ENCODE peak calls at places on chromosomes 5 and 9, in seven cellular contexts. One of them, this sample, is unnamed.
A peak's percentile ranks its signal among the peaks of the same experiment; 100 is the strongest.

GRCh38 chr5:154385236-154385512 is 60.6 kb upstream of the SAP30L start:
- DNase-seq in gastrocnemius medialis: no peak
- DNase-seq in SJSA1: no peak
- DNase-seq in spleen: peak; percentile 92
- DNase-seq in psoas muscle: no peak
- DNase-seq in tibial artery: no peak
- DNase-seq in stomach: no peak
- DNase-seq in this sample: no peak

GRCh38 chr5:124030043-124030461 is 518.1 kb downstream of the CSNK1G3 start:
- DNase-seq in gastrocnemius medialis: no peak
- DNase-seq in SJSA1: no peak
- DNase-seq in spleen: no peak
- DNase-seq in psoas muscle: no peak
- DNase-seq in tibial artery: no peak
- DNase-seq in stomach: no peak
- DNase-seq in this sample: no peak

GRCh38 chr9:35696520-35697215 is 6.9 kb upstream of the TPM2 start:
- DNase-seq in gastrocnemius medialis: no peak
- DNase-seq in SJSA1: no peak
- DNase-seq in spleen: peak; percentile 84
- DNase-seq in psoas muscle: peak; percentile 74
- DNase-seq in tibial artery: peak; percentile 80
- DNase-seq in stomach: peak; percentile 83
- DNase-seq in this sample: peak; percentile 62

GRCh38 chr9:90702431-90702830 is 59.8 kb upstream of the DIRAS2 start:
- DNase-seq in gastrocnemius medialis: no peak
- DNase-seq in SJSA1: no peak
- DNase-seq in spleen: no peak
- DNase-seq in psoas muscle: no peak
- DNase-seq in tibial artery: no peak
- DNase-seq in stomach: no peak
- DNase-seq in this sample: no peak

GRCh38 chr5:13624283-13625074 is 320.0 kb downstream of the DNAH5 start:
- DNase-seq in gastrocnemius medialis: no peak
- DNase-seq in SJSA1: no peak
- DNase-seq in spleen: no peak
- DNase-seq in psoas muscle: no peak
- DNase-seq in tibial artery: no peak
- DNase-seq in stomach: no peak
- DNase-seq in this sample: no peak

GRCh38 chr9:126915846-126916543 is 1.4 kb downstream of the RALGPS1 start:
- DNase-seq in gastrocnemius medialis: no peak
- DNase-seq in SJSA1: no peak
- DNase-seq in spleen: peak; percentile 30
- DNase-seq in psoas muscle: no peak
- DNase-seq in tibial artery: no peak
- DNase-seq in stomach: no peak
- DNase-seq in this sample: peak; percentile 88

GRCh38 chr9:123639743-123640142 is 283.7 kb downstream of the CRB2 start:
- DNase-seq in gastrocnemius medialis: no peak
- DNase-seq in SJSA1: no peak
- DNase-seq in spleen: no peak
- DNase-seq in psoas muscle: no peak
- DNase-seq in tibial artery: no peak
- DNase-seq in stomach: no peak
- DNase-seq in this sample: no peak

GRCh38 chr5:113274836-113275414 is 159.9 kb downstream of the TSSK1B start:
- DNase-seq in gastrocnemius medialis: no peak
- DNase-seq in SJSA1: peak; percentile 91
- DNase-seq in spleen: no peak
- DNase-seq in psoas muscle: no peak
- DNase-seq in tibial artery: no peak
- DNase-seq in stomach: no peak
- DNase-seq in this sample: no peak

GRCh38 chr5:151051931-151052608 is 28.8 kb downstream of the TNIP1 start:
- DNase-seq in gastrocnemius medialis: no peak
- DNase-seq in SJSA1: no peak
- DNase-seq in spleen: peak; percentile 67
- DNase-seq in psoas muscle: peak; percentile 48
- DNase-seq in tibial artery: no peak
- DNase-seq in stomach: no peak
- DNase-seq in this sample: no peak

GRCh38 chr9:88798476-88798875 is 192.8 kb upstream of the S1PR3 start:
- DNase-seq in gastrocnemius medialis: no peak
- DNase-seq in SJSA1: no peak
- DNase-seq in spleen: no peak
- DNase-seq in psoas muscle: no peak
- DNase-seq in tibial artery: no peak
- DNase-seq in stomach: no peak
- DNase-seq in this sample: no peak

GRCh38 chr5:16233730-16234129 is 54.1 kb upstream of the MARCHF11 start:
- DNase-seq in gastrocnemius medialis: no peak
- DNase-seq in SJSA1: no peak
- DNase-seq in spleen: no peak
- DNase-seq in psoas muscle: no peak
- DNase-seq in tibial artery: no peak
- DNase-seq in stomach: no peak
- DNase-seq in this sample: no peak

GRCh38 chr5:108638021-108638420 is 109.7 kb upstream of the FER start:
- DNase-seq in gastrocnemius medialis: no peak
- DNase-seq in SJSA1: no peak
- DNase-seq in spleen: no peak
- DNase-seq in psoas muscle: no peak
- DNase-seq in tibial artery: no peak
- DNase-seq in stomach: no peak
- DNase-seq in this sample: no peak
- H3K4me3 ChIP-seq in gastrocnemius medialis: no peak overlapping the region
- H3K4me3 ChIP-seq in SJSA1: no peak overlapping the region
- H3K4me3 ChIP-seq in spleen: no peak overlapping the region
- H3K4me3 ChIP-seq in psoas muscle: no peak overlapping the region
- H3K4me3 ChIP-seq in tibial artery: no peak overlapping the region
- H3K4me3 ChIP-seq in stomach: no peak overlapping the region
- H3K4me3 ChIP-seq in this sample: no peak overlapping the region

GRCh38 chr5:179913461-179913860 is 5.8 kb upstream of the TBC1D9B start:
- DNase-seq in gastrocnemius medialis: no peak
- DNase-seq in SJSA1: no peak
- DNase-seq in spleen: peak; percentile 40
- DNase-seq in psoas muscle: no peak
- DNase-seq in tibial artery: no peak
- DNase-seq in stomach: no peak
- DNase-seq in this sample: no peak

GRCh38 chr5:179915406-179915935 is 7.8 kb upstream of the TBC1D9B start:
- DNase-seq in gastrocnemius medialis: no peak
- DNase-seq in SJSA1: no peak
- DNase-seq in spleen: no peak
- DNase-seq in psoas muscle: no peak
- DNase-seq in tibial artery: no peak
- DNase-seq in stomach: no peak
- DNase-seq in this sample: no peak

GRCh38 chr5:179914032-179914755 is 6.5 kb upstream of the TBC1D9B start:
- DNase-seq in gastrocnemius medialis: peak; percentile 27
- DNase-seq in SJSA1: no peak
- DNase-seq in spleen: peak; percentile 38
- DNase-seq in psoas muscle: no peak
- DNase-seq in tibial artery: no peak
- DNase-seq in stomach: no peak
- DNase-seq in this sample: peak; percentile 61

GRCh38 chr5:179912386-179912785 is 4.7 kb upstream of the TBC1D9B start:
- DNase-seq in gastrocnemius medialis: peak; percentile 47
- DNase-seq in SJSA1: no peak
- DNase-seq in spleen: peak; percentile 48
- DNase-seq in psoas muscle: peak; percentile 80
- DNase-seq in tibial artery: no peak
- DNase-seq in stomach: peak; percentile 53
- DNase-seq in this sample: no peak

GRCh38 chr5:179912951-179913350 is 5.3 kb upstream of the TBC1D9B start:
- DNase-seq in gastrocnemius medialis: peak; percentile 76
- DNase-seq in SJSA1: no peak
- DNase-seq in spleen: peak; percentile 71
- DNase-seq in psoas muscle: peak; percentile 81
- DNase-seq in tibial artery: no peak
- DNase-seq in stomach: peak; percentile 86
- DNase-seq in this sample: no peak
- H3K27ac ChIP-seq in gastrocnemius medialis: peak overlapping the region; percentile 71
- H3K27ac ChIP-seq in SJSA1: no peak overlapping the region
- H3K27ac ChIP-seq in spleen: no peak overlapping the region
- H3K27ac ChIP-seq in psoas muscle: peak overlapping the region; percentile 5
- H3K27ac ChIP-seq in tibial artery: no peak overlapping the region
- H3K27ac ChIP-seq in stomach: no peak overlapping the region
- H3K27ac ChIP-seq in this sample: no peak overlapping the region

GRCh38 chr9:121288557-121288873 is 20.6 kb downstream of the GSN start:
- DNase-seq in gastrocnemius medialis: no peak
- DNase-seq in SJSA1: no peak
- DNase-seq in spleen: no peak
- DNase-seq in psoas muscle: no peak
- DNase-seq in tibial artery: no peak
- DNase-seq in stomach: no peak
- DNase-seq in this sample: peak; percentile 87
- H3K4me1 ChIP-seq in gastrocnemius medialis: peaks cover 66% of the 10 kb centered on the region
- H3K4me1 ChIP-seq in SJSA1: peaks cover 53% of the 10 kb centered on the region
- H3K4me1 ChIP-seq in spleen: peaks cover 63% of the 10 kb centered on the region
- H3K4me1 ChIP-seq in psoas muscle: peaks cover 68% of the 10 kb centered on the region
- H3K4me1 ChIP-seq in tibial artery: peaks cover 77% of the 10 kb centered on the region
- H3K4me1 ChIP-seq in stomach: peaks cover 98% of the 10 kb centered on the region
- H3K4me1 ChIP-seq in this sample: peaks cover 4% of the 10 kb centered on the region

DNA sequence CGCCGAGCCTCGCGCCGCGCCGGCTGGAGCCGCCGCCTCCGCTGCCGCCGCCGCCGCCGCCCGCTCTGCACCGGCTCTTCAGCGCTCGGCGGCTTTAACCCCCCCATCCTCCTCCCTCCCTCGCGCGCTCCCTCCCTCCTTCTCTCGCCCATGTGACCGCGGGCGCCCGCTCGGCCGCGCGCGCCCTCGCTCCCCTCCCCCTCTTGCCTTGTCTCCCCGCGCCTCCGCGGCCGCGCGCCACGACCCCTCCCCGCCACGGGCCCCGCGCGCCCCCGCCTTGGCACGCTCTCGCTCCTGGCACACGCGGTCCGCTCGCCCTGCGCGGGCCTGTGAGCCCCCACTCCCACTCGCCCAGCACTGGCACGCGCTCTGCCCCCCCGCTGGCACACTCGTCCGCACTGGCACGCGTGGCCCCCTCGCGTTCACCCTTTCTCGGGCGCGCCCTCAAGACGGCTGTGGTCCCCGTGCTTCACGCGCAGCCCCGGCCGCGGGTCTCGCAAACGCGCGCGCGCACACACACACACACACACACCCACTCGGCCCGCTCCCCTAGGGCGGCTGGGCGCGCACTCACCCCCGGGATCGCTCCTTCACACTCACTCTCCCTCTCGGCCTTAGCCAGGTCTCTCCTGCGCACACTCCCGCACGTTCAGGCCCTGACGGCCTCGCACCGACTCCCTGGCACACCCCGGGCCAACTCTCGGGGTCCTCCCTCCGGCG is at the start of gene CNTFR:
- DNase-seq in gastrocnemius medialis: peak; percentile 70
- DNase-seq in SJSA1: no peak
- DNase-seq in spleen: peak; percentile 66
- DNase-seq in psoas muscle: peak; percentile 88
- DNase-seq in tibial artery: peak; percentile 75
- DNase-seq in stomach: no peak
- DNase-seq in this sample: no peak
- H3K4me3 ChIP-seq in gastrocnemius medialis: peak within 1 kb of the TSS; percentile 61
- H3K4me3 ChIP-seq in SJSA1: no peak within 1 kb of the TSS
- H3K4me3 ChIP-seq in spleen: peak within 1 kb of the TSS; percentile 50
- H3K4me3 ChIP-seq in psoas muscle: peak within 1 kb of the TSS; percentile 80
- H3K4me3 ChIP-seq in tibial artery: peak within 1 kb of the TSS; percentile 54
- H3K4me3 ChIP-seq in stomach: peak within 1 kb of the TSS; percentile 66
- H3K4me3 ChIP-seq in this sample: no peak within 1 kb of the TSS

GRCh38 chr5:142020122-142020659 is 7.4 kb upstream of the GNPDA1 start:
- DNase-seq in gastrocnemius medialis: no peak
- DNase-seq in SJSA1: no peak
- DNase-seq in spleen: no peak
- DNase-seq in psoas muscle: no peak
- DNase-seq in tibial artery: no peak
- DNase-seq in stomach: no peak
- DNase-seq in this sample: no peak

GRCh38 chr5:142023836-142024235 is 11.0 kb upstream of the GNPDA1 start:
- DNase-seq in gastrocnemius medialis: no peak
- DNase-seq in SJSA1: no peak
- DNase-seq in spleen: no peak
- DNase-seq in psoas muscle: no peak
- DNase-seq in tibial artery: no peak
- DNase-seq in stomach: no peak
- DNase-seq in this sample: no peak

GRCh38 chr5:142024771-142025304 is 12.0 kb upstream of the GNPDA1 start:
- DNase-seq in gastrocnemius medialis: peak; percentile 72
- DNase-seq in SJSA1: peak; percentile 88
- DNase-seq in spleen: peak; percentile 96
- DNase-seq in psoas muscle: peak; percentile 92
- DNase-seq in tibial artery: peak; percentile 92
- DNase-seq in stomach: peak; percentile 82
- DNase-seq in this sample: peak; percentile 77

DNA sequence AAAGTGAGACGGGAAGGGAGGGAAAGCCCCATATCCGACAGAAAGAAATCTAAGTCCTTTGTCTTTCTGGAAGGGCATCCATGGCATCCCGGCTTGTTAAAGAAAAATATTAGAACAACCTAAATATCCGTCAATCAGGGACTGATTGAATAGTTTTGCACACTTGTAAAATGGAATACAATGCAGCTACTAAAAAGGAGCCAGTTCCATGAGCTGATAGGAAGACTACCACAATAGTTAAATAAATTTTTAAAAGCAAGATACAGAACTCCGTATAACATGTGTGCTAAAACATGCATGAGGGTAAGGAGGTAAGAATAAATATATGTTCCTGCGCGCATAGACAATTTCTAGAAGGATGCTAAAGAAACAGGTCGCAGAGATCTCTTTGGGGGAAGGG is 12.8 kb upstream of the GNPDA1 start:
- DNase-seq in gastrocnemius medialis: no peak
- DNase-seq in SJSA1: no peak
- DNase-seq in spleen: no peak
- DNase-seq in psoas muscle: no peak
- DNase-seq in tibial artery: no peak
- DNase-seq in stomach: no peak
- DNase-seq in this sample: no peak
- H3K27ac ChIP-seq in gastrocnemius medialis: no peak overlapping the region
- H3K27ac ChIP-seq in SJSA1: no peak overlapping the region
- H3K27ac ChIP-seq in spleen: no peak overlapping the region
- H3K27ac ChIP-seq in psoas muscle: no peak overlapping the region
- H3K27ac ChIP-seq in tibial artery: no peak overlapping the region
- H3K27ac ChIP-seq in stomach: no peak overlapping the region
- H3K27ac ChIP-seq in this sample: no peak overlapping the region